ENCODE peak calls at places on chromosomes 4 and X, in nine cellular contexts. N is aorta; W is heart left ventricle; C is skeletal muscle cell; H is CD8-positive, alpha-beta memory T cell; S is hepatocyte; Q is A673; A is testis; O is choroid plexus epithelial cell. X is an unnamed sample.

GRCh38 chr4:27087306-27088045 is 226.8 kb downstream of the STIM2 start:
- DNase-seq in N (no peak), W (no peak), C (no peak), H (no peak), S (no peak), Q (no peak), A (no peak), O (no peak), X (peak)

GRCh38 chrX:15646031-15646430 is 18.6 kb downstream of the CLTRN start:
- DNase-seq in N (no peak), W (no peak), C (no peak), H (no peak), S (no peak), Q (no peak), A (peak), O (no peak), X (no peak)

GRCh38 chr4:61336488-61336887 is 136.4 kb downstream of the ADGRL3 start:
- DNase-seq in N (no peak), W (no peak), C (no peak), H (no peak), S (no peak), Q (no peak), A (no peak), O (no peak), X (peak)

GRCh38 chr4:14223461-14223860 is 595.9 kb upstream of the BOD1L1 start:
- DNase-seq in N (no peak), W (no peak), C (no peak), H (no peak), S (no peak), Q (no peak), A (no peak), O (no peak), X (no peak)

GRCh38 chr4:155515444-155515843 is 138.7 kb upstream of the MAP9 start:
- DNase-seq in N (no peak), W (no peak), C (no peak), H (no peak), S (no peak), Q (no peak), A (no peak), O (no peak), X (no peak)

GRCh38 chr4:142683503-142683902 is 162.6 kb downstream of the INPP4B start:
- DNase-seq in N (no peak), W (no peak), C (no peak), H (no peak), S (no peak), Q (no peak), A (no peak), O (no peak), X (no peak)

GRCh38 chr4:109559625-109559982 is 442 bp upstream of the MCUB start:
- DNase-seq in N (peak), W (peak), C (no peak), H (no peak), S (no peak), Q (no peak), A (peak), O (no peak), X (peak)

GRCh38 chrX:39839371-39839770 is 258.4 kb downstream of the BCOR start:
- DNase-seq in N (no peak), W (no peak), C (no peak), H (no peak), S (no peak), Q (no peak), A (no peak), O (no peak), X (no peak)

GRCh38 chr4:85806346-85806745 is 331.4 kb downstream of the ARHGAP24 start:
- DNase-seq in N (no peak), W (no peak), C (no peak), H (no peak), S (no peak), Q (no peak), A (no peak), O (no peak), X (no peak)

GRCh38 chr4:82500106-82500738 is 61.6 kb downstream of the TMEM150C start:
- DNase-seq in N (no peak), W (no peak), C (no peak), H (no peak), S (no peak), Q (peak), A (no peak), O (no peak), X (no peak)

GRCh38 chr4:95732061-95732460 is 107.8 kb upstream of the PDHA2 start:
- DNase-seq in N (no peak), W (no peak), C (no peak), H (no peak), S (peak), Q (peak), A (no peak), O (peak), X (no peak)

GRCh38 chr4:184114431-184114830 is 103.2 kb downstream of the ENPP6 start:
- DNase-seq in N (no peak), W (no peak), C (no peak), H (no peak), S (no peak), Q (no peak), A (no peak), O (no peak), X (peak)

GRCh38 chrX:40062525-40063193 is 35.1 kb downstream of the BCOR start:
- DNase-seq in N (peak), W (no peak), C (no peak), H (no peak), S (peak), Q (no peak), A (peak), O (no peak), X (no peak)

GRCh38 chrX:37846558-37846933 is 825 bp downstream of the DYNLT3 start:
- DNase-seq in N (no peak), W (no peak), C (no peak), H (no peak), S (no peak), Q (no peak), A (no peak), O (no peak), X (no peak)

GRCh38 chrX:46624090-46624786 is 50.7 kb downstream of the CHST7 start:
- DNase-seq in N (no peak), W (no peak), C (no peak), H (no peak), S (no peak), Q (no peak), A (no peak), O (no peak), X (no peak)

GRCh38 chrX:38275615-38276014 is 51.7 kb downstream of the RPGR start:
- DNase-seq in N (no peak), W (no peak), C (peak), H (no peak), S (peak), Q (no peak), A (no peak), O (peak), X (no peak)

GRCh38 chrX:136115124-136115908 is 32.0 kb upstream of the FHL1 start:
- DNase-seq in N (no peak), W (no peak), C (no peak), H (no peak), S (no peak), Q (no peak), A (no peak), O (peak), X (no peak)

GRCh38 chrX:53435997-53436396 is 1.8 kb upstream of the HSD17B10 start:
- DNase-seq in N (no peak), W (peak), C (no peak), H (peak), S (peak), Q (peak), A (peak), O (peak), X (peak)

GRCh38 chrX:23832750-23833149 is 49.8 kb downstream of the SAT1 start:
- DNase-seq in N (no peak), W (no peak), C (no peak), H (no peak), S (no peak), Q (no peak), A (no peak), O (no peak), X (no peak)

GRCh38 chrX:3712870-3713224 is 602 bp downstream of the PRKX start:
- DNase-seq in N (no peak), W (no peak), C (no peak), H (peak), S (no peak), Q (no peak), A (no peak), O (no peak), X (no peak)

GRCh38 chr4:52578951-52579350 is 80.2 kb downstream of the USP46 start:
- DNase-seq in N (no peak), W (no peak), C (no peak), H (no peak), S (no peak), Q (no peak), A (no peak), O (no peak), X (no peak)

GRCh38 chr4:123937612-123938011 is 541.0 kb downstream of the SPRY1 start:
- DNase-seq in N (no peak), W (peak), C (no peak), H (no peak), S (no peak), Q (no peak), A (no peak), O (peak), X (no peak)

GRCh38 chr4:115537387-115537786 is 424.0 kb upstream of the NDST4 start:
- DNase-seq in N (no peak), W (no peak), C (no peak), H (no peak), S (peak), Q (peak), A (no peak), O (peak), X (no peak)

GRCh38 chr4:16642897-16643296 is 255.5 kb downstream of the LDB2 start:
- DNase-seq in N (no peak), W (no peak), C (no peak), H (no peak), S (no peak), Q (peak), A (no peak), O (peak), X (no peak)

GRCh38 chr4:181959121-181959520 is 284.1 kb upstream of the TENM3 start:
- DNase-seq in N (no peak), W (no peak), C (peak), H (no peak), S (no peak), Q (no peak), A (no peak), O (peak), X (no peak)

GRCh38 chr4:143407475-143407874 is 70.8 kb downstream of the GAB1 start:
- DNase-seq in N (no peak), W (no peak), C (no peak), H (no peak), S (no peak), Q (no peak), A (no peak), O (peak), X (no peak)

GRCh38 chrX:17802756-17803155 is 58.3 kb downstream of the RAI2 start:
- DNase-seq in N (no peak), W (no peak), C (no peak), H (no peak), S (no peak), Q (no peak), A (no peak), O (no peak), X (no peak)

GRCh38 chrX:17590892-17591740 is 146.2 kb upstream of the SCML1 start:
- DNase-seq in N (peak), W (peak), C (peak), H (no peak), S (peak), Q (peak), A (peak), O (peak), X (peak)

GRCh38 chrX:130186645-130187044 is 14.9 kb downstream of the RAB33A start:
- DNase-seq in N (no peak), W (no peak), C (no peak), H (no peak), S (no peak), Q (no peak), A (no peak), O (no peak), X (no peak)

GRCh38 chr4:7469023-7469422 is 34.3 kb upstream of the PSAPL1 start:
- DNase-seq in N (no peak), W (no peak), C (no peak), H (no peak), S (no peak), Q (no peak), A (no peak), O (no peak), X (no peak)
- H3K4me3 ChIP-seq in N (no peak), W (no peak), C (no peak), H (no peak), S (no peak), Q (no peak), A (no peak), O (no peak), X (no peak)

GRCh38 chr4:136810626-136811025 is 721.7 kb downstream of the PCDH18 start:
- DNase-seq in N (no peak), W (no peak), C (no peak), H (no peak), S (no peak), Q (no peak), A (no peak), O (no peak), X (no peak)
- H3K4me3 ChIP-seq in N (no peak), W (no peak), C (no peak), H (no peak), S (no peak), Q (no peak), A (no peak), O (no peak), X (no peak)

GRCh38 chrX:83508006-83508405 is at the start of gene POU3F4:
- DNase-seq in N (no peak), W (no peak), C (no peak), H (no peak), S (no peak), Q (no peak), A (peak), O (no peak), X (peak)
- H3K4me3 ChIP-seq in N (no peak), W (peak), C (no peak), H (no peak), S (no peak), Q (no peak), A (no peak), O (no peak), X (peak)

GRCh38 chr4:104394409-104394813 is 100.3 kb downstream of the CXXC4 start:
- DNase-seq in N (no peak), W (no peak), C (no peak), H (no peak), S (no peak), Q (peak), A (peak), O (no peak), X (peak)
- H3K4me3 ChIP-seq in N (no peak), W (peak), C (peak), H (no peak), S (no peak), Q (peak), A (no peak), O (no peak), X (no peak)

GRCh38 chr4:113049421-113050355 is at the start of gene ANK2:
- DNase-seq in N (no peak), W (no peak), C (no peak), H (no peak), S (peak), Q (no peak), A (no peak), O (no peak), X (peak)
- H3K4me3 ChIP-seq in N (no peak), W (peak), C (peak), H (no peak), S (no peak), Q (no peak), A (no peak), O (no peak), X (peak)

DNA sequence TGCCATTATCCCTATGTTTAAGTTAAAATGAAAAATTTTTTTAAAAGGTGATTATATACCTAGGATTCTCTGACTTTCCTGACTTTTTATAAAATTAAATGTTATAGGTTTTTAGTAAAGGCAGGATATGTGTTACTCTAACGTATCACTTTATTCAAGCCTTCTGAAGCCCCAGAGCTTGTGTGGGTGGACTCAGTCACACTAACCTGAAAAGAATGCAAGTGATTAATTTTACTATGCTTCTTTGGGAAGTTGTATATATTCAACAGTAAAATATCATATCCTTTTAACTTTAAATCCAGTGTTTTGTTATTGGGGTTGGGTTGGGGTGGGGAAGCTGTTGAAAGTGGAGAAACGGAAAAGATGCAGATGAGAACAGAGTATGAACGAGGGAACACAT is 22.8 kb downstream of the PDLIM3 start:
- DNase-seq in N (no peak), W (no peak), C (peak), H (no peak), S (no peak), Q (no peak), A (no peak), O (peak), X (no peak)
- H3K4me3 ChIP-seq in N (no peak), W (no peak), C (no peak), H (no peak), S (no peak), Q (no peak), A (no peak), O (no peak), X (no peak)

GRCh38 chr4:42710329-42710728 is 53.4 kb upstream of the ATP8A1 start:
- DNase-seq in N (no peak), W (no peak), C (no peak), H (no peak), S (no peak), Q (no peak), A (no peak), O (no peak), X (no peak)
- H3K4me3 ChIP-seq in N (no peak), W (no peak), C (no peak), H (no peak), S (no peak), Q (no peak), A (no peak), O (no peak), X (no peak)

DNA sequence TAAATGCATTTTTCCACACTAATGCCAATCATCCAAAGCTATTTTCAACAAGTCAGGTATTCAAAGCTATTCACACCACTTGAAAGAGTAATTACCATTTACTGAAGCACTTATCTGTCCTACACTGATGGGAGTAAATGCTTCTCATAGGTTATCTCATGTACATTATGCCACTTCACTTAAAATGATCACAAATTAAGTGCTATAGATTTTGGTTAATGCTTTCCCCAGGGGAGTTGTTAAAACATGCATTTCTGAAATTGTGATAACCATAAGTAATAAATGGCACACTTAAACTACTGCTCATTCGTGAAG is 6.7 kb downstream of the PPM1K start:
- DNase-seq in N (no peak), W (no peak), C (no peak), H (no peak), S (no peak), Q (no peak), A (no peak), O (no peak), X (no peak)
- H3K4me3 ChIP-seq in N (no peak), W (no peak), C (no peak), H (no peak), S (no peak), Q (no peak), A (no peak), O (no peak), X (no peak)

X was measured in GM23338.